ENCODE peak calls at places on chromosomes 16 and 17, in six cellular contexts. R is GM20000; Q is HT-29; G is NCI-H460; L is CD4-positive, alpha-beta T cell; K is activated CD4-positive, alpha-beta T cell treated with anti-CD3 and anti-CD28 coated beads for 24 hours. X is an unnamed sample.

GRCh38 chr17:1957037-1957436 is 68.1 kb downstream of the RTN4RL1 start:
- DNase-seq in K (no peak), G (no peak), L (no peak), R (no peak), Q (no peak), X (no peak)

GRCh38 chr17:31269178-31269577 is 27.9 kb downstream of the OMG start:
- DNase-seq in Q (no peak), R (no peak), G (no peak), L (no peak), K (no peak), X (no peak)

GRCh38 chr16:64312292-64312691 is 809.6 kb downstream of the CDH11 start:
- DNase-seq in Q (no peak), R (no peak), G (no peak), K (no peak), L (no peak), X (no peak)

GRCh38 chr16:24526701-24527470 is 12.5 kb upstream of the RBBP6 start:
- DNase-seq in K (no peak), R (no peak), L (no peak), Q (no peak), G (no peak), X (no peak)

GRCh38 chr17:7767425-7768021 is 50.0 kb downstream of the DNAH2 start:
- DNase-seq in G (no peak), R (no peak), K (no peak), Q (no peak), L (no peak), X (no peak)

GRCh38 chr16:66130296-66130910 is 236.1 kb upstream of the CDH5 start:
- DNase-seq in L (no peak), Q (no peak), K (no peak), R (no peak), G (no peak), X (peak; percentile 98)

GRCh38 chr16:84141143-84141670 is 3.8 kb downstream of the HSDL1 start:
- DNase-seq in Q (no peak), L (no peak), K (no peak), G (no peak), R (no peak), X (no peak)

GRCh38 chr16:31460582-31461002 is 1.3 kb downstream of the ARMC5 start:
- DNase-seq in L (no peak), R (no peak), Q (no peak), K (no peak), G (no peak), X (peak; percentile 68)

GRCh38 chr16:53744449-53744848 is 40.5 kb downstream of the FTO start:
- DNase-seq in G (no peak), Q (peak; percentile 62), L (peak; percentile 8), K (no peak), R (peak; percentile 22), X (no peak)

GRCh38 chr17:28643979-28644781 is 778 bp downstream of the BLTP2 start:
- DNase-seq in R (peak; percentile 65), K (no peak), L (no peak), Q (peak; percentile 73), G (peak; percentile 29), X (peak; percentile 51)

GRCh38 chr17:48626470-48627241 is 498 bp upstream of the HOXB9 start:
- DNase-seq in K (no peak), Q (peak; percentile 96), R (peak; percentile 71), G (peak; percentile 81), L (no peak), X (no peak)

GRCh38 chr16:16004314-16004749 is 54.9 kb downstream of the ABCC1 start:
- DNase-seq in Q (no peak), G (no peak), R (no peak), L (no peak), K (no peak), X (peak; percentile 93)